ENCODE peak calls at places on chromosomes 4 and X, in seven cellular contexts. X, P, D, F, Y, E and W are unnamed samples.

GRCh38 chrX:71652405-71652804 is 14.9 kb upstream of the LOC101059915 start:
- DNase-seq in D (no peak), E (peak; percentile 65), X (peak; percentile 57), Y (peak; percentile 68), F (no peak), P (no peak), W (peak; percentile 4)

GRCh38 chr4:3491681-3492405 is 28.7 kb downstream of the DOK7 start:
- DNase-seq in P (no peak), Y (peak; percentile 28), F (no peak), X (peak; percentile 30), D (no peak), E (no peak), W (no peak)

GRCh38 chr4:38082424-38083374 is 122.5 kb downstream of the PTTG2 start:
- DNase-seq in F (no peak), Y (peak; percentile 67), X (peak; percentile 93), D (peak; percentile 75), E (no peak), P (no peak), W (no peak)

GRCh38 chrX:1387141-1387776 is 4.7 kb downstream of the SLC25A6 start:
- DNase-seq in F (peak; percentile 29), D (peak; percentile 81), X (no peak), P (peak; percentile 55), E (no peak), Y (no peak), W (no peak)

GRCh38 chr4:2688281-2688680 is 67.9 kb downstream of the TNIP2 start:
- DNase-seq in E (no peak), Y (no peak), X (no peak), P (no peak), F (no peak), D (no peak), W (no peak)

GRCh38 chr4:183407635-183408463 is 36.6 kb upstream of the CDKN2AIP start:
- DNase-seq in F (no peak), P (no peak), E (no peak), D (no peak), Y (no peak), X (no peak), W (no peak)

GRCh38 chrX:20067709-20068315 is 48.9 kb downstream of the MAP7D2 start:
- DNase-seq in D (peak; percentile 90), P (peak; percentile 79), F (peak; percentile 77), X (peak; percentile 83), Y (peak; percentile 75), E (peak; percentile 47), W (peak; percentile 77)

GRCh38 chr4:140103676-140104075 is 50.3 kb downstream of the MAML3 start:
- DNase-seq in F (no peak), X (no peak), Y (peak; percentile 74), D (no peak), P (no peak), E (no peak), W (no peak)

GRCh38 chr4:77199701-77200100 is 42.7 kb downstream of the CCNG2 start:
- DNase-seq in X (no peak), P (no peak), Y (no peak), E (no peak), F (no peak), D (no peak), W (no peak)

GRCh38 chr4:77202491-77202890 is 45.5 kb downstream of the CCNG2 start:
- DNase-seq in F (no peak), Y (no peak), E (peak; percentile 26), X (no peak), D (no peak), P (no peak), W (no peak)

GRCh38 chr4:77201857-77202256 is 44.9 kb downstream of the CCNG2 start:
- DNase-seq in P (no peak), X (no peak), E (no peak), D (no peak), Y (no peak), F (no peak), W (no peak)

GRCh38 chr4:77201343-77201742 is 44.3 kb downstream of the CCNG2 start:
- DNase-seq in E (no peak), Y (no peak), X (no peak), D (no peak), F (no peak), P (no peak), W (no peak)

DNA sequence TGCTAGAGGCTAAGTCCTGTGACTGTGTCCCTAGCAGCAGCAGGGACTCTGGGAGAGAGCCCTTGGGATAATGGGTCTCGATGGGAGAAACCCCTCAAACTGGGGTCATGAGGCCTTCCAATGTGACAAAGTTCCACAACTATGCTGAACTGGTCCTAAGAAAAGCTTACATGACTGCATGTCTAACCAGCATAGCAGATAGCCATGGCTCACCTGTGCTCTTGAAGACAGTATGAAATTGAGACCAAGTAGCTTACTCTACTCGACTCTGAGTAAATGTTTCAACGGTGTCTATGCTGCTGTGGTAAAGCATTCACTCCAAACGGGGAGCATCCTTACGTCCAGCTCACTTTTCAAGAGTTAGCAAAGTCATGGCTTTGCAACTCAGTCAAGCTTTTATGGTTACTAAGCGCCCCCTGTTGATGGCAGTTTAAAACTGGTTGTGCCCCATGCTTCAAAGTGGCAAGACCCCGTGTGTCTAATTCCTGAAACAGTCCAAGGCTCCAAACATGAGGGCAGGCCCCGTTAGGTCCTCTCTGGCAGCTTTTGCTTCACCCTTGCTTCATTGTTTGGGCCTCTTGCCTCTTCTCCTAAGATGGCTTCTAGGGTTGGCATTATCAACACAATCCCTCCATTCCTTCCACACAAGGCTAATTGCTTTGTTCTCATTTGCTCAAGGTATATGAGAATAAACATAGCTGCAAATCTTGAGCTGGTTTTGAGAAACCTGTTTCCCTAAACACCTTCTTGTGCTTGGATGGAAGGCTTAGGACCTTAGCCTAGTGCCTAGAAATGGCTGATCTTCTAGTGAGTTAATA is 46.6 kb downstream of the CCNG2 start:
- DNase-seq in Y (peak; percentile 87), P (peak; percentile 58), X (peak; percentile 86), F (peak; percentile 35), D (no peak), E (peak; percentile 79), W (no peak)
- TF ChIP-seq CTCF in Y (peak; percentile 82), P (peak; percentile 74), X (peak; percentile 83), F (peak; percentile 71), D (peak; percentile 88), E (peak; percentile 71), W (peak; percentile 64)

GRCh38 chr4:185019451-185020292 is 1.4 kb downstream of the HELT start:
- DNase-seq in X (no peak), D (no peak), E (peak; percentile 36), F (no peak), P (no peak), Y (no peak), W (no peak)
- H3K4me3 ChIP-seq in X (no peak overlapping the region), D (no peak overlapping the region), E (no peak overlapping the region), F (no peak overlapping the region), P (peak overlapping the region; percentile 51), Y (no peak overlapping the region), W (no peak overlapping the region)

GRCh38 chr4:86556791-86557415 is 37.2 kb upstream of the PTPN13 start:
- DNase-seq in F (no peak), X (peak; percentile 12), E (no peak), Y (peak; percentile 32), P (no peak), D (no peak), W (no peak)

GRCh38 chr4:86558258-86558657 is 35.9 kb upstream of the PTPN13 start:
- DNase-seq in D (no peak), Y (no peak), P (no peak), X (no peak), E (no peak), F (no peak), W (no peak)

GRCh38 chr4:86558799-86559198 is 35.3 kb upstream of the PTPN13 start:
- DNase-seq in Y (no peak), D (no peak), X (peak; percentile 70), E (no peak), P (no peak), F (no peak), W (no peak)

GRCh38 chr4:86554641-86555040 is 39.5 kb upstream of the PTPN13 start:
- DNase-seq in F (no peak), Y (no peak), D (no peak), E (no peak), X (no peak), P (no peak), W (no peak)

DNA sequence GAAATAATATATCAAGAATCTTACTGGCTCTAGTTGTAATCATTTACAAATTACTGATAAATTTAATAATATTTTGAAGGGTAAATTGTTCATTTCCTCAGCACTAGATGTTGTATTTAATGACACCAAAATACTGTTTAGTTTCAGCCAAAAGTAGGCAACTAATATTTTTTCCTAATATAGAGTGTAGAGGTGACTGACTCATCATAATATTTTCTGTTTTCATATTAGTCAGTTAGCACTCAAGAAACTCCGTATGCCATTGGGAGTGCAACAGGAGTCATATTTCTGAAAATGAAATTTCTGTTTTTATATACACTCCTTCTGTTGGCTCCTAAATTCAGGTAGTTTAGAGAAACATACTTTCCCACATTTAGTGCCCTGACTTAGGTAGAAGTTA is 36.6 kb upstream of the PTPN13 start:
- DNase-seq in P (no peak), F (no peak), D (no peak), Y (no peak), X (peak; percentile 53), E (no peak), W (no peak)
- TF ChIP-seq CTCF in P (no peak), F (no peak), D (no peak), Y (no peak), X (no peak), E (no peak), W (no peak)

DNA sequence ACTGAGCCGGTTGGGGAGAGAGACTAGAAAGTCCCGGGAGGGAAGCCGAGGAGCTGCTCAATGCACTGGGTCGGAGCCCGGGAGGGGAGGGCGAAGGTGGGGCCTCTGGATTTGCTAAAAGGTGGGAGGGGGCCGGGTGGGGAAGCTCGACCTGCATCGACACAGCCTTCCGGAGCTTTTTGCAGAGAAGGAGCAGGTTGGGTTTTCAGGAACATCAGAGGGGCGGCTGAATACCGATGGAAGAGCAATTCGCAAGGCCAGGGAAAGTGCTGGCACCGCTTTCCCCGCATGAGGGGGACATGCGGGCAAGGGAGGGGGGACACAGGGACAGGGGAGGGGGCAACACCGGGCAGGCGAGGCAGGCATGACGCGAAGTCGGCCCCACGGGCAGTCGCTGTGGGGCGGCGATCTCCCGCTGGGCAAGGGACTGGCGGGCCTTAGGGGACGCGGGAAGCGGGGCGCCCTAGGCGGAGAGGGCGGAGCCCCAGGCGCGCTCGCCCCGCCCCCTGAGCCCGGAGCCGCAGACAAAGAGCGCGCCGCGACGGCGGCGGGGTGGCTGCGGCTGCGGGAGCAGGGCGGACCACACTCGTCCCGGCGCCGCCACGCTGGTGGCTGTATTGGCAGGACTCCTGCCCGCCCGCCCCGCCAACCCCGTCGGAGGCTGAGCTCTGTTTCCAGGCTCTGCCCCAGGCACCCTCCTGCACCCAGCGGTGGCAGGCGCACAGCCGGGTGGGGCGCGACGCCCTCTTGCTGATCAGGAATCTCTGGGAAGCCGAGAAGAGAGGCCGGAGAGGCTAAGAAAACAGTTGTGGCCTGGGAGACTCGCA is 11.6 kb downstream of the PDZD4 start:
- DNase-seq in Y (no peak), F (no peak), E (no peak), D (peak; percentile 48), P (peak; percentile 61), X (no peak), W (no peak)
- H3K4me3 ChIP-seq in Y (peak overlapping the region; percentile 29), F (peak overlapping the region; percentile 27), E (peak overlapping the region; percentile 30), D (no peak overlapping the region), P (peak overlapping the region; percentile 62), X (no peak overlapping the region), W (peak overlapping the region; percentile 33)

DNA sequence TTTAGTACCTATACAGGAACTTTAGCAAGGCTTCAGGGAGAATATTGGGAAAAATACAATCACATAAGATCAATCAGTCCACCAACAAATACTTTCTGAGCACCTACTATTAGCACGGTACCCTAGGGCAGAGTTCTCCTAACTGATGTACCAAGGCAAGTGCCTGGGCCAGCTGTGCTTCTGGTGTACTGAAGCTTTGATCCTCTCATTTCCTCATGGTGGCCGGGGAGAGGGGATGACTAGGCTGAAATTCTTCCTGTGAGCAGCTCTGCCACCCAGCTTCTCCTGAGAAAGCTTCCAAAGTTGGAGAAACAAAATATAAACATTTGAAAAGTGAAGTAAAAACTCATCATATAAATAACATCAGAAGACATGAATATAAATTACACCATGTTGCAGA is 49.3 kb upstream of the ATOH1 start:
- DNase-seq in D (no peak), Y (no peak), X (no peak), E (no peak), P (no peak), F (no peak), W (no peak)
- TF ChIP-seq CTCF in D (no peak), Y (no peak), X (no peak), E (no peak), P (no peak), F (no peak), W (no peak)